ENCODE peak calls at places on chromosomes 13 and 19, in six cellular contexts. I is GOT3; Y is stimulated activated CD4-positive, alpha-beta T cell treated with anti-CD3 and anti-CD28 coated beads, TNF-alpha, amount 100 ng/mL, for 48 hours; Q is endothelial cell; B is CD4-positive, alpha-beta T cell; R is erythroblast. M is an unnamed sample.

GRCh38 chr19:6811906-6812305 is 39.4 kb downstream of the VAV1 start:
- DNase-seq in I (no peak), Y (no peak), Q (no peak), B (no peak), R (no peak), M (peak; percentile 28)

GRCh38 chr13:26442541-26442940 is 114.9 kb upstream of the WASF3 start:
- DNase-seq in I (no peak), Y (no peak), Q (no peak), B (no peak), R (no peak), M (no peak)

GRCh38 chr19:35545855-35546381 is 492 bp downstream of the TMEM147 start:
- DNase-seq in I (no peak), Y (peak; percentile 44), Q (peak; percentile 31), B (peak; percentile 5), R (peak; percentile 66), M (peak; percentile 70)

GRCh38 chr19:32041681-32042292 is 303.6 kb upstream of the ZNF507 start:
- DNase-seq in I (no peak), Y (no peak), Q (peak; percentile 72), B (no peak), R (peak; percentile 41), M (peak; percentile 9)

GRCh38 chr13:73984949-73985691 is 149.1 kb downstream of the KLF12 start:
- DNase-seq in I (no peak), Y (peak; percentile 35), Q (no peak), B (peak; percentile 74), R (no peak), M (no peak)

GRCh38 chr19:15456871-15457700 is 7.3 kb downstream of the RASAL3 start:
- DNase-seq in I (no peak), Y (no peak), Q (no peak), B (no peak), R (no peak), M (no peak)

GRCh38 chr13:33642374-33643065 is 175.4 kb upstream of the RFC3 start:
- DNase-seq in I (no peak), Y (no peak), Q (no peak), B (no peak), R (no peak), M (peak; percentile 94)

GRCh38 chr19:44401108-44401786 is at the start of gene ZNF285:
- DNase-seq in I (no peak), Y (peak; percentile 32), Q (peak; percentile 89), B (peak; percentile 30), R (no peak), M (no peak)

GRCh38 chr19:4059931-4060620 is 6.6 kb downstream of the ZBTB7A start:
- DNase-seq in I (no peak), Y (no peak), Q (no peak), B (peak; percentile 31), R (no peak), M (no peak)

GRCh38 chr19:47523473-47523872 is 8.6 kb upstream of the NAPA start:
- DNase-seq in I (no peak), Y (no peak), Q (no peak), B (no peak), R (no peak), M (peak; percentile 73)

GRCh38 chr13:97627566-97627965 is 193.6 kb downstream of the RAP2A start:
- DNase-seq in I (peak; percentile 26), Y (no peak), Q (no peak), B (no peak), R (no peak), M (peak; percentile 82)

GRCh38 chr19:51311388-51312257 is at the start of gene IGLON5:
- DNase-seq in I (no peak), Y (no peak), Q (peak; percentile 72), B (no peak), R (no peak), M (no peak)

GRCh38 chr19:44875666-44876418 is 15.2 kb upstream of the TOMM40 start:
- DNase-seq in I (no peak), Y (no peak), Q (no peak), B (no peak), R (no peak), M (no peak)

GRCh38 chr13:98535501-98536357 is 41.2 kb downstream of the STK24 start:
- DNase-seq in I (no peak), Y (no peak), Q (no peak), B (no peak), R (no peak), M (no peak)

GRCh38 chr19:46648070-46648960 is 12.3 kb upstream of the GNG8 start:
- DNase-seq in I (no peak), Y (no peak), Q (no peak), B (no peak), R (no peak), M (no peak)

GRCh38 chr19:42274065-42274682 is 5.1 kb downstream of the CIC start:
- DNase-seq in I (no peak), Y (no peak), Q (no peak), B (no peak), R (no peak), M (no peak)

GRCh38 chr13:114130708-114131580 is 1.5 kb downstream of the RASA3 start:
- DNase-seq in I (no peak), Y (no peak), Q (peak; percentile 56), B (peak; percentile 61), R (peak; percentile 63), M (peak; percentile 36)

GRCh38 chr13:111239754-111240670 is 80.4 kb upstream of the TEX29 start:
- DNase-seq in I (no peak), Y (no peak), Q (no peak), B (no peak), R (no peak), M (no peak)

GRCh38 chr19:5624154-5624663 is 1.3 kb downstream of the SAFB start:
- DNase-seq in I (no peak), Y (no peak), Q (peak; percentile 7), B (no peak), R (peak; percentile 69), M (peak; percentile 31)

GRCh38 chr13:70630247-70630646 is 522.0 kb upstream of the KLHL1 start:
- DNase-seq in I (no peak), Y (no peak), Q (no peak), B (no peak), R (no peak), M (no peak)

GRCh38 chr13:108226184-108226583 is 8.0 kb downstream of the ABHD13 start:
- DNase-seq in I (no peak), Y (no peak), Q (no peak), B (no peak), R (peak; percentile 12), M (peak; percentile 10)

GRCh38 chr19:41595890-41596280 is 19.9 kb downstream of the CEACAM21 start:
- DNase-seq in I (no peak), Y (no peak), Q (no peak), B (no peak), R (no peak), M (no peak)

GRCh38 chr13:94464771-94465170 is 14.7 kb downstream of the DCT start:
- DNase-seq in I (no peak), Y (no peak), Q (no peak), B (no peak), R (no peak), M (no peak)

GRCh38 chr13:113918981-113919646 is 54.8 kb downstream of the C13orf46 start:
- DNase-seq in I (no peak), Y (no peak), Q (no peak), B (no peak), R (no peak), M (no peak)

GRCh38 chr13:111844222-111844671 is 222.7 kb upstream of the SOX1 start:
- DNase-seq in I (no peak), Y (no peak), Q (no peak), B (no peak), R (no peak), M (no peak)

GRCh38 chr19:30150626-30151025 is 208.6 kb downstream of the URI1 start:
- DNase-seq in I (no peak), Y (no peak), Q (no peak), B (no peak), R (no peak), M (no peak)

GRCh38 chr13:50576156-50576555 is 267.3 kb downstream of the DLEU7 start:
- DNase-seq in I (no peak), Y (no peak), Q (no peak), B (no peak), R (no peak), M (peak; percentile 79)

GRCh38 chr13:80037505-80037888 is 303.4 kb downstream of the SPRY2 start:
- DNase-seq in I (no peak), Y (no peak), Q (no peak), B (no peak), R (no peak), M (no peak)

GRCh38 chr19:48506138-48506733 is 5.4 kb downstream of the LMTK3 start:
- DNase-seq in I (no peak), Y (no peak), Q (no peak), B (no peak), R (peak; percentile 70), M (peak; percentile 81)

GRCh38 chr13:74758188-74758587 is 624.0 kb upstream of the KLF12 start:
- DNase-seq in I (no peak), Y (no peak), Q (no peak), B (no peak), R (no peak), M (no peak)

M was measured in DMS53.